ENCODE peak calls at places on chromosome X, in five cellular contexts. R is IMR-90, M is H9, Q is neuronal stem cell, T is mesenchymal stem cell. E is an unnamed sample.

GRCh38 chrX:96387801-96388200 is 296.8 kb upstream of the DIAPH2 start:
- DNase-seq in Q (no peak), T (no peak), R (peak), M (no peak), E (no peak)

GRCh38 chrX:2548731-2549423 is 48.1 kb upstream of the DHRSX start:
- DNase-seq in M (peak), R (no peak), T (no peak), Q (no peak), E (peak)

GRCh38 chrX:134460861-134461218 is 875 bp downstream of the HPRT1 start:
- DNase-seq in Q (no peak), T (peak), R (peak), M (no peak), E (peak)

GRCh38 chrX:151973851-151974335 is 583 bp downstream of the GABRE start:
- DNase-seq in Q (no peak), T (peak), M (peak), R (no peak), E (peak)

GRCh38 chrX:133645251-133645650 is 230.0 kb upstream of the GPC4 start:
- DNase-seq in T (no peak), R (peak), M (no peak), Q (no peak), E (no peak)

GRCh38 chrX:87890437-87890836 is 372.8 kb downstream of the KLHL4 start:
- DNase-seq in Q (no peak), M (no peak), R (no peak), T (no peak), E (no peak)

GRCh38 chrX:134294548-134294947 is 57.6 kb downstream of the CCDC160 start:
- DNase-seq in R (peak), T (peak), Q (no peak), M (no peak), E (no peak)

GRCh38 chrX:65637335-65637734 is 30.1 kb upstream of the MSN start:
- DNase-seq in M (no peak), T (no peak), R (no peak), Q (no peak), E (no peak)

GRCh38 chrX:109795682-109796081 is 62.6 kb upstream of the ACSL4 start:
- DNase-seq in M (no peak), Q (no peak), T (no peak), R (no peak), E (no peak)

GRCh38 chrX:113804293-113804692 is 779.6 kb upstream of the HTR2C start:
- DNase-seq in M (peak), R (no peak), Q (no peak), T (no peak), E (no peak)

GRCh38 chrX:54788446-54788845 is 9.6 kb downstream of the ITIH6 start:
- DNase-seq in R (no peak), M (no peak), Q (no peak), T (no peak), E (no peak)

GRCh38 chrX:19889582-19890342 is 2.4 kb upstream of the SH3KBP1 start:
- DNase-seq in R (peak), M (no peak), Q (no peak), T (peak), E (no peak)

GRCh38 chrX:33211356-33212254 is at the start of gene DMD:
- DNase-seq in M (peak), T (peak), R (peak), Q (no peak), E (peak)

GRCh38 chrX:23382572-23382971 is 47.9 kb downstream of the PTCHD1 start:
- DNase-seq in M (no peak), T (no peak), R (no peak), Q (no peak), E (no peak)

GRCh38 chrX:2710041-2710471 is 19.0 kb downstream of the CD99 start:
- DNase-seq in T (peak), Q (no peak), R (peak), M (no peak), E (peak)

GRCh38 chrX:36087366-36087765 is 167.8 kb downstream of the CFAP47 start:
- DNase-seq in R (no peak), T (no peak), M (no peak), Q (no peak), E (peak)

GRCh38 chrX:155070038-155070437 is 898 bp downstream of the CMC4 start:
- DNase-seq in R (no peak), Q (no peak), T (no peak), M (no peak), E (no peak)

GRCh38 chrX:36908801-36909403 is 99.3 kb upstream of the FAM47C start:
- DNase-seq in T (peak), Q (no peak), R (peak), M (no peak), E (peak)

GRCh38 chrX:122565952-122566351 is 618.1 kb upstream of the GRIA3 start:
- DNase-seq in R (peak), M (no peak), T (peak), Q (no peak), E (peak)

GRCh38 chrX:151870603-151871002 is 42.1 kb upstream of the MAGEA4 start:
- DNase-seq in R (peak), M (no peak), Q (no peak), T (peak), E (peak)

GRCh38 chrX:109952985-109953905 is 49.7 kb upstream of the TMEM164 start:
- DNase-seq in R (no peak), Q (no peak), M (no peak), T (no peak), E (no peak)

GRCh38 chrX:10106801-10107200 is 50.0 kb upstream of the CLCN4 start:
- DNase-seq in R (no peak), Q (no peak), M (no peak), T (no peak), E (no peak)

GRCh38 chrX:112510629-112511028 is 169.1 kb downstream of the LHFPL1 start:
- DNase-seq in R (no peak), Q (no peak), M (no peak), T (no peak), E (no peak)

GRCh38 chrX:101219840-101220191 is 230 bp downstream of the DRP2 start:
- DNase-seq in M (no peak), Q (no peak), T (peak), R (peak), E (peak)

GRCh38 chrX:50470103-50471031 is at the start of gene DGKK:
- DNase-seq in Q (peak), T (no peak), R (no peak), M (peak), E (peak)

GRCh38 chrX:124086411-124086810 is 124.9 kb downstream of the STAG2 start:
- DNase-seq in T (no peak), M (no peak), R (no peak), Q (no peak), E (no peak)

GRCh38 chrX:54045563-54046228 is 1.4 kb upstream of the PHF8 start:
- DNase-seq in R (no peak), Q (no peak), T (peak), M (no peak), E (no peak)

GRCh38 chrX:46836701-46837542 is at the start of gene RP2:
- DNase-seq in Q (peak), R (peak), M (peak), T (peak), E (peak)
- H3K18ac ChIP-seq in Q (peak), R (peak), M (peak), T (peak), E (no peak)

GRCh38 chrX:25275159-25275558 is 259.4 kb upstream of the ARX start:
- DNase-seq in T (no peak), R (no peak), Q (no peak), M (no peak), E (no peak)

GRCh38 chrX:25278341-25278740 is 262.6 kb upstream of the ARX start:
- DNase-seq in M (no peak), T (no peak), R (no peak), Q (no peak), E (no peak)

GRCh38 chrX:25277574-25277973 is 261.8 kb upstream of the ARX start:
- DNase-seq in R (no peak), Q (peak), T (no peak), M (no peak), E (no peak)
- H3K18ac ChIP-seq in R (no peak), Q (no peak), T (no peak), M (no peak), E (no peak)

GRCh38 chrX:153462291-153462690 is 8.1 kb downstream of the HAUS7 start:
- DNase-seq in Q (no peak), M (no peak), T (no peak), R (no peak), E (no peak)

GRCh38 chrX:153463031-153463430 is 7.3 kb downstream of the HAUS7 start:
- DNase-seq in M (no peak), T (no peak), R (no peak), Q (no peak), E (no peak)

GRCh38 chrX:153463556-153463955 is 6.8 kb downstream of the HAUS7 start:
- DNase-seq in M (no peak), Q (no peak), R (no peak), T (no peak), E (no peak)

GRCh38 chrX:153459976-153460375 is 10.4 kb downstream of the HAUS7 start:
- DNase-seq in R (peak), T (peak), Q (no peak), M (no peak), E (peak)

DNA sequence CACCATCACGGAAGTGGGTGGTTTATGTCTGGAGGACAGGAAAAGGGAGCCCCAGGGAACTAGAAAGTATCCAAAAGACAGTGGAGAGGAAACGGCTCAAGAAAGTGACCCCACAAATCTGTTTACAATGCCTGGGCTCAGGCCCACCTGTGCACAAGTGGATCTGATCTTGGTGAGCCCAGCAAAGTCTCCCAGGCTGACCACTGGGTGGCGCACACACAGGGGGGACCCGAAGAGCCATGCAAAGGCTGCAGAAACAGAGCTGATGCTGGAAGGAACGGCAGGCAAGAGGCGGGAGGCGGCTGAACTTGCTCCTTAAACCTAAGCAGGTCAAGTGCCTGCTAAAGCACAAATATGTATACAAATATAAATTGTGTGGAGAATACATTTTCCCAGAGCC is 9.6 kb downstream of the HAUS7 start:
- DNase-seq in T (peak), R (peak), Q (no peak), M (peak), E (peak)
- H3K18ac ChIP-seq in T (no peak), R (no peak), Q (no peak), M (no peak), E (no peak)

GRCh38 chrX:46912673-46913491 is 661 bp downstream of the JADE3 start:
- DNase-seq in Q (peak), R (peak), M (peak), T (peak), E (peak)
- H3K18ac ChIP-seq in Q (peak), R (no peak), M (no peak), T (peak), E (peak)

GRCh38 chrX:12138366-12139313 is at the start of gene FRMPD4:
- DNase-seq in Q (peak), T (no peak), M (peak), R (peak), E (peak)
- H3K18ac ChIP-seq in Q (peak), T (no peak), M (no peak), R (no peak), E (no peak)

GRCh38 chrX:39853417-39853816 is 244.3 kb downstream of the BCOR start:
- DNase-seq in R (no peak), M (no peak), T (no peak), Q (no peak), E (no peak)
- H3K18ac ChIP-seq in R (no peak), M (no peak), T (peak), Q (no peak), E (peak)

GRCh38 chrX:8345473-8345872 is 119.2 kb upstream of the VCX3B start:
- DNase-seq in R (no peak), Q (no peak), M (no peak), T (no peak), E (peak)
- H3K18ac ChIP-seq in R (no peak), Q (no peak), M (no peak), T (no peak), E (no peak)

DNA sequence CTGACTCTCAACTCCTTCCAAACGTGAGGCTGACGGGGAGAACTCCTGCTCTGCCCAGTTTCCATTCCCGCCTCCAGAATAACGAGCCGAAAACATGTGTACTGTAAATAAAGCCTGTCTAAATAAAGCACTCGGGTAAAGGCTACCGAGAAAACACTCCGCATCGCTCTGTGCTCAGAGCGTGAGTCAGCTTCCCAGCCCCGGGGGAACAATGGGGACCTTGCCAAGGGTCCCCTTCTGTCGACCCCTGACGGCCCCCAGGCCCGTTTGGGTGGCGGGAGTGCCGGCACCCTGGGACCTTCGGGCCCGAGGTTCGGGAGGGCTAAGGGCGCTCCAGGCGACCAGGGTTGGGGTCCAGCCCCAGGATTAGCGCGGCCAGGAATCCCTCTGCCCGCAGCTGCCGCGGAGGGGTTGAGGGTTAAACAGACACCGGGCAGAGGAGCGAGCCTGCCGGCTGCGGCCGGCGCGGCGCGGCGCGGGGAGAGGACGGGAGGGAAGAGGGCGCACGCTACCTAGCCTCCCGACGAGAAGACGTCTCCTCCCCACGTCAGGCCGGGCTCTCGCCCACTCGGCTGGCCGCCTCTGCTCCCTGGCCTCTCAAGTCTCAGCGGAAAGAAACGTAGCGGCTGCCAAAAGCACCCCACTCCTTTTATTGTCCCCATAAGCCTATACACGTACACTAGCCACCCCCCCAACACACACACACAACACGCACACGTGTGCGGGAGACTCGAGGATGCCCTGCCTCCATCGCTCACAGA is 85.5 kb downstream of the BCOR start:
- DNase-seq in R (peak), Q (no peak), M (peak), T (peak), E (no peak)
- H3K18ac ChIP-seq in R (no peak), Q (peak), M (no peak), T (peak), E (peak)

GRCh38 chrX:48831909-48832291 is 3.5 kb downstream of the PCSK1N start:
- DNase-seq in R (no peak), M (peak), Q (no peak), T (no peak), E (no peak)
- H3K18ac ChIP-seq in R (no peak), M (no peak), Q (no peak), T (no peak), E (no peak)

DNA sequence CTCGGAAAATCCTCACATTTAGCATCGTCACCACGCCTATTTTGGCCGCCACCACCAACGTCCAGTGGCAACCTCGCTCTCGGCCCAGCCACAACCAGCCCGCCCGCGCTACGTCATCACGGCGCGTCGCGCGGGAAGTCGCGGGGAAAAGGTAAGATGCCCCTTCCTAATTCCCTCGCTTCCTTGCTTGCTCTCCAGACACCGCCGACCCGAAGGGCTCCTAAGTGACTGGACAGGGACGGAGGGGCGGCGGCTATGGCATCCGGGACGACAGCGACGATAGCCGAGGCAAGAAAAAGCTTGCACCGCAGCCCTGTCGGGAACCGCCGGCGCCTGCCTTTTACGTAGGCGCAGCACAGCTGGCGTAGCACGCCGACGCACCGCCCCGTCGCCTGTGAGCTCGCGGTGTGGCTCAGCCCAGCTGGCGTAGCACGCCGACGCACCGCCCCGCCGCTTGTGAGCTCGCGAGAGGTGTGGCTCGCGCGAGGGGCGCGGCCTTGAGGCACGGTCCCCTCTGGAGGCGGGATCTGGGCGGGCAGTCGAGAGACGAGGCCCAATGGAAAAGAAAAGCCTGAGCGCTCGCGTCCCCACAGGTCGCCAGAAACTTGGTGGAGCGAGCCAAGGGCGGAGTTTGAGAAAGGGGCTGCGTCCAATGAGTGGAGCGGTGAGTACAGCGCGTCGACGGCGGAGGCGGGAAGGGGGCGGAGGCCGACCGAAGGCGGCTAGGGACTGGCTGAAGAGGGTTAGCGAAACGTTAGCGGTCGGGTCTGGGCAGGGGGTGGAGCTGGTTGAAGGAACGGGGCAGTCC is at the start of gene HDAC6:
- DNase-seq in Q (peak), T (peak), R (peak), M (peak), E (peak)
- H3K18ac ChIP-seq in Q (peak), T (peak), R (peak), M (peak), E (peak)